ENCODE peak calls at places on chromosomes 6 and 20, in nine cellular contexts. One of them, this sample, is unnamed.

GRCh38 chr6:140001851-140002301 is 627.4 kb upstream of the CITED2 start:
- DNase-seq in IMR-90: peak; percentile 67
- DNase-seq in astrocyte of the spinal cord: peak; percentile 15
- DNase-seq in tibial nerve: no peak
- DNase-seq in B cell: no peak
- DNase-seq in psoas muscle: no peak
- DNase-seq in hepatocyte: no peak
- DNase-seq in adrenal gland: no peak
- DNase-seq in ovary: no peak
- DNase-seq in this sample: no peak

GRCh38 chr6:157762636-157763035 is 60.4 kb upstream of the SNX9 start:
- DNase-seq in IMR-90: no peak
- DNase-seq in astrocyte of the spinal cord: no peak
- DNase-seq in tibial nerve: no peak
- DNase-seq in B cell: peak; percentile 42
- DNase-seq in psoas muscle: no peak
- DNase-seq in hepatocyte: no peak
- DNase-seq in adrenal gland: no peak
- DNase-seq in ovary: no peak
- DNase-seq in this sample: no peak

GRCh38 chr6:51266569-51266968 is 447.9 kb downstream of the TFAP2B start:
- DNase-seq in IMR-90: no peak
- DNase-seq in astrocyte of the spinal cord: no peak
- DNase-seq in tibial nerve: no peak
- DNase-seq in B cell: no peak
- DNase-seq in psoas muscle: no peak
- DNase-seq in hepatocyte: no peak
- DNase-seq in adrenal gland: no peak
- DNase-seq in ovary: no peak
- DNase-seq in this sample: no peak

GRCh38 chr6:152401978-152402377 is 235.2 kb downstream of the SYNE1 start:
- DNase-seq in IMR-90: peak; percentile 13
- DNase-seq in astrocyte of the spinal cord: peak; percentile 30
- DNase-seq in tibial nerve: no peak
- DNase-seq in B cell: no peak
- DNase-seq in psoas muscle: no peak
- DNase-seq in hepatocyte: no peak
- DNase-seq in adrenal gland: no peak
- DNase-seq in ovary: no peak
- DNase-seq in this sample: peak; percentile 66

GRCh38 chr6:6588064-6588923 is at the start of gene LY86:
- DNase-seq in IMR-90: no peak
- DNase-seq in astrocyte of the spinal cord: no peak
- DNase-seq in tibial nerve: no peak
- DNase-seq in B cell: peak; percentile 77
- DNase-seq in psoas muscle: no peak
- DNase-seq in hepatocyte: peak; percentile 9
- DNase-seq in adrenal gland: no peak
- DNase-seq in ovary: no peak
- DNase-seq in this sample: no peak

GRCh38 chr6:147586044-147586443 is 77.6 kb downstream of the SAMD5 start:
- DNase-seq in IMR-90: peak; percentile 55
- DNase-seq in astrocyte of the spinal cord: peak; percentile 16
- DNase-seq in tibial nerve: peak; percentile 15
- DNase-seq in B cell: no peak
- DNase-seq in psoas muscle: no peak
- DNase-seq in hepatocyte: no peak
- DNase-seq in adrenal gland: peak; percentile 78
- DNase-seq in ovary: peak; percentile 44
- DNase-seq in this sample: no peak

GRCh38 chr6:80142586-80142985 is 36.1 kb downstream of the BCKDHB start:
- DNase-seq in IMR-90: peak; percentile 19
- DNase-seq in astrocyte of the spinal cord: peak; percentile 36
- DNase-seq in tibial nerve: no peak
- DNase-seq in B cell: no peak
- DNase-seq in psoas muscle: no peak
- DNase-seq in hepatocyte: no peak
- DNase-seq in adrenal gland: no peak
- DNase-seq in ovary: no peak
- DNase-seq in this sample: no peak

GRCh38 chr6:112680076-112680475 is 332.9 kb downstream of the RFPL4B start:
- DNase-seq in IMR-90: peak; percentile 24
- DNase-seq in astrocyte of the spinal cord: peak; percentile 37
- DNase-seq in tibial nerve: no peak
- DNase-seq in B cell: no peak
- DNase-seq in psoas muscle: no peak
- DNase-seq in hepatocyte: no peak
- DNase-seq in adrenal gland: no peak
- DNase-seq in ovary: no peak
- DNase-seq in this sample: no peak

GRCh38 chr6:84350397-84350796 is 123.0 kb upstream of the CEP162 start:
- DNase-seq in IMR-90: no peak
- DNase-seq in astrocyte of the spinal cord: no peak
- DNase-seq in tibial nerve: no peak
- DNase-seq in B cell: no peak
- DNase-seq in psoas muscle: no peak
- DNase-seq in hepatocyte: peak; percentile 11
- DNase-seq in adrenal gland: no peak
- DNase-seq in ovary: no peak
- DNase-seq in this sample: no peak

GRCh38 chr6:147675281-147675680 is 166.8 kb downstream of the SAMD5 start:
- DNase-seq in IMR-90: peak; percentile 89
- DNase-seq in astrocyte of the spinal cord: peak; percentile 52
- DNase-seq in tibial nerve: no peak
- DNase-seq in B cell: no peak
- DNase-seq in psoas muscle: no peak
- DNase-seq in hepatocyte: no peak
- DNase-seq in adrenal gland: no peak
- DNase-seq in ovary: no peak
- DNase-seq in this sample: peak; percentile 88

GRCh38 chr20:51569815-51570741 is 27.6 kb upstream of the NFATC2 start:
- DNase-seq in IMR-90: no peak
- DNase-seq in astrocyte of the spinal cord: no peak
- DNase-seq in tibial nerve: peak; percentile 38
- DNase-seq in B cell: no peak
- DNase-seq in psoas muscle: peak; percentile 81
- DNase-seq in hepatocyte: no peak
- DNase-seq in adrenal gland: no peak
- DNase-seq in ovary: no peak
- DNase-seq in this sample: no peak

GRCh38 chr20:51457281-51457932 is 85.1 kb downstream of the NFATC2 start:
- DNase-seq in IMR-90: peak; percentile 67
- DNase-seq in astrocyte of the spinal cord: peak; percentile 92
- DNase-seq in tibial nerve: peak; percentile 19
- DNase-seq in B cell: peak; percentile 35
- DNase-seq in psoas muscle: peak; percentile 76
- DNase-seq in hepatocyte: peak; percentile 70
- DNase-seq in adrenal gland: peak; percentile 67
- DNase-seq in ovary: peak; percentile 76
- DNase-seq in this sample: peak; percentile 45

GRCh38 chr20:58510921-58511320 is 4.3 kb downstream of the APCDD1L start:
- DNase-seq in IMR-90: no peak
- DNase-seq in astrocyte of the spinal cord: no peak
- DNase-seq in tibial nerve: no peak
- DNase-seq in B cell: no peak
- DNase-seq in psoas muscle: no peak
- DNase-seq in hepatocyte: no peak
- DNase-seq in adrenal gland: no peak
- DNase-seq in ovary: no peak
- DNase-seq in this sample: no peak

GRCh38 chr6:106334646-106335448 is 9.3 kb upstream of the ATG5 start:
- DNase-seq in IMR-90: peak; percentile 47
- DNase-seq in astrocyte of the spinal cord: peak; percentile 49
- DNase-seq in tibial nerve: no peak
- DNase-seq in B cell: peak; percentile 74
- DNase-seq in psoas muscle: no peak
- DNase-seq in hepatocyte: peak; percentile 80
- DNase-seq in adrenal gland: peak; percentile 70
- DNase-seq in ovary: no peak
- DNase-seq in this sample: peak; percentile 35

GRCh38 chr6:34152042-34152524 is 6.2 kb upstream of the GRM4 start:
- DNase-seq in IMR-90: no peak
- DNase-seq in astrocyte of the spinal cord: no peak
- DNase-seq in tibial nerve: no peak
- DNase-seq in B cell: no peak
- DNase-seq in psoas muscle: no peak
- DNase-seq in hepatocyte: no peak
- DNase-seq in adrenal gland: no peak
- DNase-seq in ovary: no peak
- DNase-seq in this sample: no peak

GRCh38 chr6:28446818-28447511 is 3.7 kb upstream of the ZSCAN23 start:
- DNase-seq in IMR-90: peak; percentile 6
- DNase-seq in astrocyte of the spinal cord: peak; percentile 13
- DNase-seq in tibial nerve: no peak
- DNase-seq in B cell: peak; percentile 6
- DNase-seq in psoas muscle: no peak
- DNase-seq in hepatocyte: peak; percentile 40
- DNase-seq in adrenal gland: no peak
- DNase-seq in ovary: no peak
- DNase-seq in this sample: no peak

GRCh38 chr20:20643925-20644324 is 68.5 kb downstream of the RALGAPA2 start:
- DNase-seq in IMR-90: no peak
- DNase-seq in astrocyte of the spinal cord: no peak
- DNase-seq in tibial nerve: no peak
- DNase-seq in B cell: no peak
- DNase-seq in psoas muscle: no peak
- DNase-seq in hepatocyte: no peak
- DNase-seq in adrenal gland: no peak
- DNase-seq in ovary: no peak
- DNase-seq in this sample: no peak

DNA sequence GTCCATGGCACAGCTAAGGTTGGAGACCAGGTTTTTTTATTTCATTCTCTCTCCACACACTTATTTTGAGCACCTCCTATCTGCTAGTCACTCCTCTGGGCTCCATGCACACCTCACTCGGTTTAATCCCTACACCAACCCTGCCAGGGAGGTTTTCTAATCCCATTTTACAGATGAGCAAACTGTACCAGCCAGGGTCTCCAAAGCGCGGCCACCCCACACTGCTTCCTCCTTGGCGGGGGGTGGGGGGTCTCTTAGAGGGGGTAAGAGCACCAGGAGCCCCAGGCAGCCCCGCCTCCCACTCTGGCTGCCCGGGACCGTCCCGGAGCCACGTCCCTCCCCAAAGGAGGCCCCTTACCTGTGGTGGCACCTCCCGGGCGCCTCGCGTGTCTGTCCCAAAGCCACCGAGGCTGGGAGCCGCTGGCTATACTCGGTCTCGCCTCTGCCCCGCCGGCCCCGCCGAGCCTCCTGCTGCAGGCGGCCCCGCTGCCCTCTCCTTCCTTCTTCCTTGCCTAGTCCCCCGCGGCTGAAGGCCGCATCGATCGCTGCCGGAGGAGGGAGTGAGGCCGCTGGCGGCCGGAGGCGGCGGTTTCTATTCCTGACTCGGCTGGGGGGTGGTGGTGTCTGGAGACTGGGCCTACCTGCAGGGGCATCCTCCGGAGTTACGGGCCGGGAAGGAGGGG is at the start of gene KCNS1:
- DNase-seq in IMR-90: no peak
- DNase-seq in astrocyte of the spinal cord: peak; percentile 15
- DNase-seq in tibial nerve: no peak
- DNase-seq in B cell: peak; percentile 30
- DNase-seq in psoas muscle: no peak
- DNase-seq in hepatocyte: peak; percentile 46
- DNase-seq in adrenal gland: no peak
- DNase-seq in ovary: no peak
- DNase-seq in this sample: no peak
- TF ChIP-seq CTCF in IMR-90: no peak
- TF ChIP-seq CTCF in astrocyte of the spinal cord: peak; percentile 9
- TF ChIP-seq CTCF in tibial nerve: no peak
- TF ChIP-seq CTCF in B cell: no peak
- TF ChIP-seq CTCF in psoas muscle: no peak
- TF ChIP-seq CTCF in hepatocyte: no peak
- TF ChIP-seq CTCF in adrenal gland: peak; percentile 7
- TF ChIP-seq CTCF in ovary: no peak
- TF ChIP-seq CTCF in this sample: no peak

DNA sequence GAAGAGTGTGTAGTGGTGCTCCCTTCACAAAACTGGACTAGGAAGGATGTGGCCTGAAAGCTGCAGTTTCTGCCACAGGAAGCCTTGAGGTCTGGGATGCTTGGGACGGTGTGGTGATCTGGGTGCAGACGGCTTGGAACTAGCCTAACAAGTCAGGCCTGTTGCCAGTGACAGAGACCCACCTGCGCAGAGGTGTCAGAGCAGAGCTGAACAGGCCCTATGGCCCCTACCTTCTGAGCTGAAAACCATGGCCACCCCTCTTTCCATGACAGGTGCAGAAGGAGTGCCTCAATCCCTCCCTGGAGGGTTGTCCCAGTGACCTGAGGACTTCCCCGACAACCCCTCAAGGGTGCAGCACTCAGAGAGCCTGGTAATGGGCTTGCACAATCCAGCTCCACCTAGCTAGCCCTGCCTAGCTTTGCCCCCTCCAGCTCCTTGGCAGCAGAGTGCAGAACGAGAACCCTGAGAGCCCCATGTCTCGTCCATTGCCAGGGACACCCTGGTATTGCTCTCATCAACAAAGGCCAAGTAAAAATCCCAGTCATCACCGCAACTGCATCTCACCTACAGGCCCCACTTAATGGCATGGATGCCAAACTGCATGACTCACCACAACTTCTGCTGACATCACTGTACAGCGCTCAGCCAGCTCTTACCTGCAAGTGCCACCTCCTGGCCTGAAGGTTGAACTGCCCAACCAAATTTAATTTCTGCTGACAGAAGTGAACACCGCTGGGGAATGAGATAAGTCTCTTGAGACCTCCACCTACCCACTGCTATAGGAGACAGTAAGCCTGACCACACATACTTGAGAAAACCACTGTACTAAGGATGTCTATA is 563.1 kb downstream of the TFAP2A start:
- DNase-seq in IMR-90: peak; percentile 9
- DNase-seq in astrocyte of the spinal cord: no peak
- DNase-seq in tibial nerve: no peak
- DNase-seq in B cell: no peak
- DNase-seq in psoas muscle: no peak
- DNase-seq in hepatocyte: peak; percentile 14
- DNase-seq in adrenal gland: no peak
- DNase-seq in ovary: no peak
- DNase-seq in this sample: peak; percentile 59
- TF ChIP-seq CTCF in IMR-90: peak; percentile 14
- TF ChIP-seq CTCF in astrocyte of the spinal cord: no peak
- TF ChIP-seq CTCF in tibial nerve: no peak
- TF ChIP-seq CTCF in B cell: no peak
- TF ChIP-seq CTCF in psoas muscle: no peak
- TF ChIP-seq CTCF in hepatocyte: no peak
- TF ChIP-seq CTCF in adrenal gland: no peak
- TF ChIP-seq CTCF in ovary: no peak
- TF ChIP-seq CTCF in this sample: peak; percentile 78

GRCh38 chr6:89792881-89793280 is 26.7 kb downstream of the MDN1 start:
- DNase-seq in IMR-90: peak; percentile 16
- DNase-seq in astrocyte of the spinal cord: peak; percentile 34
- DNase-seq in tibial nerve: no peak
- DNase-seq in B cell: peak; percentile 17
- DNase-seq in psoas muscle: no peak
- DNase-seq in hepatocyte: peak; percentile 53
- DNase-seq in adrenal gland: no peak
- DNase-seq in ovary: no peak
- DNase-seq in this sample: no peak
- TF ChIP-seq CTCF in IMR-90: peak; percentile 19
- TF ChIP-seq CTCF in astrocyte of the spinal cord: peak; percentile 65
- TF ChIP-seq CTCF in tibial nerve: peak; percentile 10
- TF ChIP-seq CTCF in B cell: peak; percentile 26
- TF ChIP-seq CTCF in psoas muscle: peak; percentile 40
- TF ChIP-seq CTCF in hepatocyte: peak; percentile 52
- TF ChIP-seq CTCF in adrenal gland: no peak
- TF ChIP-seq CTCF in ovary: no peak
- TF ChIP-seq CTCF in this sample: peak; percentile 53

GRCh38 chr20:5135363-5136012 is 8.7 kb downstream of the CDS2 start:
- DNase-seq in IMR-90: no peak
- DNase-seq in astrocyte of the spinal cord: no peak
- DNase-seq in tibial nerve: no peak
- DNase-seq in B cell: no peak
- DNase-seq in psoas muscle: no peak
- DNase-seq in hepatocyte: no peak
- DNase-seq in adrenal gland: peak; percentile 74
- DNase-seq in ovary: no peak
- DNase-seq in this sample: no peak
- TF ChIP-seq CTCF in IMR-90: no peak
- TF ChIP-seq CTCF in astrocyte of the spinal cord: no peak
- TF ChIP-seq CTCF in tibial nerve: no peak
- TF ChIP-seq CTCF in B cell: no peak
- TF ChIP-seq CTCF in psoas muscle: no peak
- TF ChIP-seq CTCF in hepatocyte: no peak
- TF ChIP-seq CTCF in adrenal gland: no peak
- TF ChIP-seq CTCF in ovary: no peak
- TF ChIP-seq CTCF in this sample: no peak